ENCODE peak calls at places on chromosomes 7 and 10, in five cellular contexts. H is adrenal gland, C is HCT116, A is heart left ventricle, I is right lobe of liver. P is an unnamed sample.

GRCh38 chr10:93173867-93174845 is 100.5 kb downstream of the CYP26A1 start:
- DNase-seq in A (no peak), I (no peak), H (no peak), C (no peak), P (no peak)

GRCh38 chr7:64180989-64181388 is 26.0 kb upstream of the ZNF735 start:
- DNase-seq in I (no peak), C (no peak), A (no peak), H (no peak), P (no peak)

GRCh38 chr7:107597953-107598352 is 17.9 kb downstream of the BCAP29 start:
- DNase-seq in C (no peak), A (no peak), H (no peak), I (no peak), P (no peak)

GRCh38 chr7:151761256-151761655 is 115.7 kb downstream of the PRKAG2 start:
- DNase-seq in A (no peak), I (no peak), H (no peak), C (no peak), P (no peak)

GRCh38 chr7:1354661-1355567 is 104.4 kb downstream of the MICALL2 start:
- DNase-seq in A (no peak), H (no peak), I (peak), C (no peak), P (no peak)

GRCh38 chr10:125407000-125407502 is 246.7 kb upstream of the CTBP2 start:
- DNase-seq in C (peak), A (no peak), I (no peak), H (no peak), P (no peak)

GRCh38 chr10:58998924-58999713 is 177.3 kb upstream of the PHYHIPL start:
- DNase-seq in H (no peak), A (no peak), C (no peak), I (peak), P (peak)

GRCh38 chr7:43244232-43244631 is 131.8 kb downstream of the HECW1 start:
- DNase-seq in A (no peak), I (no peak), H (no peak), C (no peak), P (no peak)

GRCh38 chr10:23826399-23826798 is 382.5 kb upstream of the KIAA1217 start:
- DNase-seq in H (peak), A (no peak), C (no peak), I (no peak), P (no peak)

GRCh38 chr7:143407296-143408246 is 1.1 kb downstream of the EPHA1 start:
- DNase-seq in C (no peak), H (no peak), I (no peak), A (no peak), P (no peak)

GRCh38 chr7:124183649-124184048 is 150.8 kb upstream of the TMEM229A start:
- DNase-seq in I (no peak), C (no peak), A (no peak), H (no peak), P (no peak)

GRCh38 chr7:107267138-107267537 is 98.3 kb downstream of the HBP1 start:
- DNase-seq in C (no peak), I (no peak), A (no peak), H (no peak), P (no peak)

GRCh38 chr10:79071535-79071923 is 2.8 kb downstream of the ZMIZ1 start:
- DNase-seq in I (no peak), A (no peak), C (no peak), H (no peak), P (no peak)

GRCh38 chr10:94320285-94320914 is 42.3 kb downstream of the NOC3L start:
- DNase-seq in A (peak), H (peak), I (peak), C (peak), P (peak)

GRCh38 chr10:85080934-85081333 is 752.5 kb downstream of the CCSER2 start:
- DNase-seq in I (no peak), A (no peak), H (no peak), C (no peak), P (no peak)

GRCh38 chr10:101263146-101263837 is 34.0 kb upstream of the LBX1 start:
- DNase-seq in C (no peak), I (no peak), A (no peak), H (no peak), P (no peak)

GRCh38 chr7:65477326-65477725 is 103.7 kb downstream of the ZNF92 start:
- DNase-seq in I (no peak), A (no peak), C (peak), H (no peak), P (no peak)

GRCh38 chr10:73591935-73592699 is 975 bp upstream of the USP54 start:
- DNase-seq in A (peak), C (peak), H (peak), I (peak), P (peak)

GRCh38 chr10:107971411-107971810 is 806.9 kb upstream of the SORCS1 start:
- DNase-seq in I (no peak), A (no peak), H (no peak), C (no peak), P (no peak)

GRCh38 chr7:52355059-52355458 is 680.4 kb upstream of the POM121L12 start:
- DNase-seq in H (no peak), I (no peak), C (no peak), A (no peak), P (no peak)

GRCh38 chr10:130136214-130137076 is at the start of gene GLRX3:
- DNase-seq in I (peak), C (peak), H (peak), A (peak), P (peak)

GRCh38 chr7:11212816-11213215 is 239.1 kb downstream of the PHF14 start:
- DNase-seq in C (no peak), H (no peak), A (no peak), I (no peak), P (no peak)

GRCh38 chr10:103745264-103746247 is 109.8 kb downstream of the SH3PXD2A start:
- DNase-seq in I (no peak), H (no peak), C (peak), A (peak), P (no peak)

GRCh38 chr10:106941297-106942034 is 223.0 kb downstream of the SORCS1 start:
- DNase-seq in C (no peak), A (no peak), I (peak), H (peak), P (no peak)

GRCh38 chr7:83415840-83416239 is 233.1 kb downstream of the SEMA3E start:
- DNase-seq in C (no peak), A (no peak), I (no peak), H (no peak), P (no peak)

GRCh38 chr10:24246365-24246764 is 37.4 kb downstream of the KIAA1217 start:
- DNase-seq in I (no peak), H (no peak), A (no peak), C (no peak), P (no peak)

GRCh38 chr7:80699656-80700318 is 61.3 kb downstream of the CD36 start:
- DNase-seq in A (no peak), H (no peak), C (no peak), I (no peak), P (no peak)

GRCh38 chr7:36638586-36639265 is 85.6 kb downstream of the AOAH start:
- DNase-seq in C (no peak), I (no peak), A (no peak), H (no peak), P (no peak)

GRCh38 chr10:100482181-100482833 is 19.5 kb downstream of the WNT8B start:
- DNase-seq in A (peak), H (peak), I (peak), C (peak), P (peak)

GRCh38 chr10:103193820-103194529 is 903 bp upstream of the NT5C2 start:
- DNase-seq in H (peak), A (no peak), C (peak), I (no peak), P (no peak)

GRCh38 chr10:125343118-125343752 is 182.9 kb upstream of the CTBP2 start:
- DNase-seq in A (no peak), H (no peak), I (no peak), C (peak), P (no peak)

GRCh38 chr10:339038-339391 is 203.8 kb downstream of the ZMYND11 start:
- DNase-seq in A (no peak), I (no peak), H (no peak), C (no peak), P (no peak)

GRCh38 chr10:86079088-86079487 is 287.5 kb downstream of the GRID1 start:
- DNase-seq in H (no peak), I (no peak), C (peak), A (no peak), P (no peak)

GRCh38 chr10:77893386-77893785 is 33.2 kb downstream of the DLG5 start:
- DNase-seq in H (no peak), I (no peak), A (no peak), C (no peak), P (no peak)

DNA sequence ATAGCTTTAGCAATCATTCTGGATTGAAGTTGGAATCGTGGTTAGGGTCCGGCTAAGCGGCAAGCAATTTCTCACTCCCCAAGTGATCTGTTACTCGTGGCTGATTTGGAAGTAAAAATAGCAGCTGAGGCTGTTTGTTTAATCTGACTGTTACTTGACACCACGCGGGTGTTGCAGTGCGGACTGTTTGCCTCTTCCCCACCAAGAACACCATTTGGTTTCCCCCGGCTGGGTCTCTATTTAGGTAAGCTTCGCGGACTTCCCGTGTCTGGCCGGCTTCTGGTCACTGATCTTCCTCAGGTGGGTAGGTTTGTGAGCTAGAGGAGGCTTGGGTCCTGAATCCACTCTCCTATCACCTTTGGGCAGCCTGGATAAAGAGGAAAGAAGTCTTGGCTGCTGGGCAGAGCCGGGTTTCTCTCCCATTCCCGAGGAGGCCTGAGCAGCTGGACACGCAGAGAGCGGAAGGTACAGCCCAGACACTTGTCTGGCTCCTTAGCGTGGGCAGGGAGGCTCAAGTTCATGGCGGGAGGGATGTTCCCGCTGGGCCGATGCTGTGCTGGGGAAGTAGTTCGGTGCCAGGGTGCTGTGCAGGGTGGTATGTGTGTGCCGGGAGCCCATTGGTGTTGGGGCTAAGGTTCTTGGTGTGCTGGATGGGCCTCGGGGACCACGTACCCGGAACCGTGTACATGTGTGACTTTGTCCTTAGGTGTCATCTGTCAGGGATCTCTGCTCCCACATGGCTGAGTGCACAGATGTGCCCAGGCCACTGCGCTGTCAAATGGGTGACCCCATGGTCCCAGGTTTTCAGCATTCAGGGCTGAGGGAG is at the start of gene C10orf71:
- DNase-seq in I (no peak), C (no peak), H (no peak), A (peak), P (no peak)
- TF ChIP-seq POLR2A in I (no peak), C (no peak), H (no peak), A (no peak), P (no peak)

GRCh38 chr7:104127204-104127603 is 80.6 kb downstream of the ORC5 start:
- DNase-seq in C (no peak), H (no peak), I (no peak), A (no peak), P (no peak)

GRCh38 chr7:104123786-104124185 is 84.0 kb downstream of the ORC5 start:
- DNase-seq in H (no peak), A (no peak), I (no peak), C (no peak), P (no peak)

GRCh38 chr7:104126411-104126841 is 81.4 kb downstream of the ORC5 start:
- DNase-seq in A (no peak), I (no peak), H (no peak), C (no peak), P (no peak)

GRCh38 chr7:104124469-104124868 is 83.3 kb downstream of the ORC5 start:
- DNase-seq in A (no peak), H (no peak), I (no peak), C (no peak), P (no peak)

GRCh38 chr7:104124893-104125292 is 82.9 kb downstream of the ORC5 start:
- DNase-seq in I (no peak), A (no peak), C (no peak), H (no peak), P (no peak)
- TF ChIP-seq CTCF in I (no peak), A (no peak), C (no peak), H (no peak), P (no peak)

GRCh38 chr10:56360967-56361841 is at the start of gene ZWINT:
- DNase-seq in H (peak), C (peak), A (peak), I (peak), P (peak)
- TF ChIP-seq POLR2A in H (no peak), C (peak), A (no peak), I (peak), P (no peak)

GRCh38 chr7:28145090-28145626 is 35.4 kb downstream of the JAZF1 start:
- DNase-seq in A (no peak), I (no peak), H (no peak), C (no peak), P (no peak)

GRCh38 chr7:28140964-28141363 is 39.6 kb downstream of the JAZF1 start:
- DNase-seq in I (no peak), A (no peak), H (no peak), C (no peak), P (no peak)

GRCh38 chr7:28145931-28146330 is 34.7 kb downstream of the JAZF1 start:
- DNase-seq in I (no peak), A (no peak), H (no peak), C (no peak), P (no peak)

GRCh38 chr7:28142650-28143049 is 37.9 kb downstream of the JAZF1 start:
- DNase-seq in H (no peak), C (no peak), I (no peak), A (no peak), P (no peak)

GRCh38 chr7:28144266-28144665 is 36.3 kb downstream of the JAZF1 start:
- DNase-seq in A (no peak), C (no peak), H (no peak), I (no peak), P (no peak)
- TF ChIP-seq CTCF in A (peak), C (peak), H (no peak), I (peak), P (no peak)

GRCh38 chr7:116862234-116863167 is at the start of gene CAPZA2:
- DNase-seq in A (peak), H (peak), I (peak), C (peak), P (peak)
- TF ChIP-seq POLR2A in A (no peak), H (peak), I (peak), C (peak), P (peak)

GRCh38 chr10:22552888-22553378 is 161.4 kb downstream of the PIP4K2A start:
- DNase-seq in C (no peak), A (no peak), H (no peak), I (no peak), P (no peak)

GRCh38 chr10:22556774-22557173 is 157.6 kb downstream of the PIP4K2A start:
- DNase-seq in I (no peak), C (no peak), H (no peak), A (no peak), P (no peak)

GRCh38 chr10:22553452-22553995 is 160.9 kb downstream of the PIP4K2A start:
- DNase-seq in C (no peak), A (no peak), H (no peak), I (no peak), P (no peak)

GRCh38 chr10:22551966-22552365 is 162.4 kb downstream of the PIP4K2A start:
- DNase-seq in H (no peak), C (no peak), I (no peak), A (no peak), P (no peak)

GRCh38 chr10:22554481-22555182 is 159.7 kb downstream of the PIP4K2A start:
- DNase-seq in I (peak), A (peak), C (no peak), H (peak), P (peak)
- TF ChIP-seq CTCF in I (no peak), A (no peak), C (no peak), H (no peak), P (no peak)

P was measured in uterus.